ENCODE peak calls at places on chromosome 19, in nine cellular contexts. K is body of pancreas; T is lower lobe of right lung; F is tibial nerve; S is mammary epithelial cell; B is kidney; A is prostate gland; D is CD8-positive, alpha-beta T cell; W is cardiac fibroblast. G is an unnamed sample.

GRCh38 chr19:17938092-17938845 is 5.5 kb downstream of the CCDC124 start:
- DNase-seq in W (peak), K (peak), F (peak), A (peak), S (peak), D (peak), T (peak), B (peak), G (no peak)

GRCh38 chr19:47035127-47035494 is 13.3 kb downstream of the TMEM160 start:
- DNase-seq in S (no peak), F (no peak), K (no peak), A (no peak), B (no peak), D (no peak), W (no peak), T (no peak), G (no peak)

GRCh38 chr19:16373539-16373938 is 48.9 kb downstream of the KLF2 start:
- DNase-seq in T (no peak), B (peak), A (no peak), W (peak), F (peak), S (no peak), K (peak), D (no peak), G (no peak)

GRCh38 chr19:18915639-18916038 is 3.5 kb downstream of the COPE start:
- DNase-seq in K (peak), A (no peak), T (no peak), S (peak), F (no peak), W (peak), D (no peak), B (no peak), G (no peak)

GRCh38 chr19:17489392-17490030 is 19.2 kb downstream of the SLC27A1 start:
- DNase-seq in D (no peak), S (no peak), F (no peak), W (no peak), K (no peak), A (no peak), T (no peak), B (no peak), G (no peak)

GRCh38 chr19:46830864-46831263 is 19.8 kb downstream of the AP2S1 start:
- DNase-seq in S (no peak), T (no peak), F (no peak), B (no peak), D (no peak), A (no peak), K (no peak), W (no peak), G (no peak)

GRCh38 chr19:55098716-55099556 is 18.5 kb downstream of the PPP1R12C start:
- DNase-seq in T (no peak), D (no peak), K (no peak), W (no peak), F (no peak), B (no peak), S (no peak), A (no peak), G (no peak)

GRCh38 chr19:46697142-46697960 is 19.6 kb downstream of the PRKD2 start:
- DNase-seq in F (peak), K (peak), S (no peak), T (peak), W (peak), B (peak), A (peak), D (no peak), G (no peak)

GRCh38 chr19:342801-343421 is 1.7 kb downstream of the MIER2 start:
- DNase-seq in S (peak), W (peak), A (no peak), K (peak), F (peak), T (peak), B (no peak), D (no peak), G (no peak)

GRCh38 chr19:18093439-18094161 is 4.0 kb upstream of the MAST3 start:
- DNase-seq in F (no peak), D (no peak), B (no peak), W (no peak), K (peak), T (no peak), A (no peak), S (peak), G (no peak)

GRCh38 chr19:41476583-41476982 is 33.6 kb downstream of the ERICH4 start:
- DNase-seq in T (no peak), B (no peak), W (no peak), F (no peak), D (no peak), S (no peak), K (no peak), A (no peak), G (no peak)

GRCh38 chr19:49595819-49596404 is 4.9 kb downstream of the PRR12 start:
- DNase-seq in K (no peak), B (peak), S (no peak), W (no peak), T (no peak), D (no peak), A (no peak), F (no peak), G (no peak)

GRCh38 chr19:11254662-11255061 is 7.7 kb downstream of the DOCK6 start:
- DNase-seq in B (no peak), W (no peak), D (no peak), F (no peak), T (no peak), S (no peak), K (no peak), A (no peak), G (no peak)

GRCh38 chr19:17454579-17454978 is 6.1 kb upstream of the TMEM221 start:
- DNase-seq in S (no peak), T (no peak), A (no peak), D (no peak), W (no peak), F (no peak), K (no peak), B (no peak), G (no peak)

GRCh38 chr19:19176950-19177349 is 6.9 kb upstream of the MEF2B start:
- DNase-seq in A (no peak), F (no peak), B (no peak), W (no peak), S (no peak), T (no peak), K (no peak), D (no peak), G (no peak)

GRCh38 chr19:12484011-12484370 is 625 bp downstream of the ZNF709 start:
- DNase-seq in W (peak), A (no peak), D (no peak), S (no peak), B (no peak), K (no peak), T (no peak), F (no peak), G (no peak)

GRCh38 chr19:20423381-20424207 is 142.0 kb downstream of the ZNF737 start:
- DNase-seq in F (peak), K (peak), A (peak), T (peak), S (peak), W (peak), D (no peak), B (peak), G (no peak)

GRCh38 chr19:19064098-19064722 is 416 bp downstream of the SLC25A42 start:
- DNase-seq in F (no peak), D (no peak), K (peak), S (no peak), B (no peak), T (no peak), W (no peak), A (peak), G (no peak)

DNA sequence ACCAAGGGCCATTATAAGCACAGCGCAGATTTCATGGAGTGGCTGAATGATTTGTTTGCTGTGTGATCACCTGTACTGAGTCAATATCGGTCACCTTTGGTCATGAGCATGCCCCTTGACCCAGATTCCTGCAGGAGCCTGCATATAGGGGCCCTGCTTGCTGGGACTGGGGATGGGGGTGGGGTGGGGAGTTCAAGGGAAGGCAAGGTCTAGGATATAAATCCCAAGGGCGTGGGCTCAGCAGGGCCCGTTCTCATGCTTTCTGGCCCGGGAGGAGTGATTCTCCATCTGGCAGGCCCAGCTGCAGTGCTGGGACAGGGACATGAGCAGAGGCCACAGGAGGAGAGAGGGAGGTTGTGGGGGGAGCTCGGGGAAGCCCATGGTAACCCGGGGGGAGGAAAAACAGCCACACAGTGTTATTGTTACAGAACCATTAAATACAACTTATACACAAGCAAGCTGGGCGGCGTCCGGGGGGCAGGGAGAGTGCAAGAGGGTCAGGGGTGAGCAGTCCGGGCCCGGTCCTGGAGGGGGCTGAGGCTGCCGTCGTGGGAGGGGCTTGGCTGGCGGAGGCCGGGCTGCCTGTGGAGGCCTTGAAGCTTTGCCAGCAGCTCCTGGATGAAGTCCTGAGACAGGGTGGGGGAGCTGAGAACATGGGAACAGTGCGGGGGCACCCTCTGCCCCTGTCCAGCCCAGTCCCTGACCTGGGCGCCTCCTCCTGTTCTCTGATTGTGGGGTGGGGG is 5.2 kb downstream of the PPP1R14A start:
- DNase-seq in B (peak), F (peak), K (peak), D (no peak), T (peak), A (no peak), W (peak), S (no peak), G (no peak)
- H3K4me3 ChIP-seq in B (peak), F (no peak), K (no peak), D (no peak), T (peak), A (peak), W (no peak), S (peak), G (no peak)

GRCh38 chr19:44807652-44808462 is 1.0 kb upstream of the BCAM start:
- DNase-seq in B (peak), S (peak), D (no peak), K (peak), F (peak), A (peak), T (peak), W (peak), G (no peak)
- TF ChIP-seq CTCF in B (peak), S (no peak), D (no peak), K (peak), F (peak), A (peak), T (peak), W (peak), G (peak)

DNA sequence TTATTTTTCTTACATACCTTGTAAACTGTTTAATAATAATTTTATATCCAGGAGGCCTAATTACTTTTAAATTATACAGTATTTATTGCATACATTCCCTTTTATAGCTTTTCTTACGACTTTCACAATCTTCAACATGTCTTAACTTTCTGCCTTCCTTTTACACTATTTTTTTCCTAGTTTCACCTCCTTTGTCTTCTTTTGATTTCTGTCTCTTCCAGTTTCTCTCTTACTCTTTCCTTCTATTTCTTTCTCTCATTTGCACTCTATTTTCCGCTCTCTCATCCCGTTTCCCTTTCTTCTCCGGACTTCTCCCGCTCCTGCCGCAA is 11.5 kb downstream of the ZNF552 start:
- DNase-seq in S (no peak), A (no peak), T (no peak), D (no peak), F (no peak), K (no peak), W (no peak), B (no peak), G (no peak)
- H3K4me3 ChIP-seq in S (peak), A (peak), T (peak), D (peak), F (peak), K (peak), W (peak), B (peak), G (no peak)

DNA sequence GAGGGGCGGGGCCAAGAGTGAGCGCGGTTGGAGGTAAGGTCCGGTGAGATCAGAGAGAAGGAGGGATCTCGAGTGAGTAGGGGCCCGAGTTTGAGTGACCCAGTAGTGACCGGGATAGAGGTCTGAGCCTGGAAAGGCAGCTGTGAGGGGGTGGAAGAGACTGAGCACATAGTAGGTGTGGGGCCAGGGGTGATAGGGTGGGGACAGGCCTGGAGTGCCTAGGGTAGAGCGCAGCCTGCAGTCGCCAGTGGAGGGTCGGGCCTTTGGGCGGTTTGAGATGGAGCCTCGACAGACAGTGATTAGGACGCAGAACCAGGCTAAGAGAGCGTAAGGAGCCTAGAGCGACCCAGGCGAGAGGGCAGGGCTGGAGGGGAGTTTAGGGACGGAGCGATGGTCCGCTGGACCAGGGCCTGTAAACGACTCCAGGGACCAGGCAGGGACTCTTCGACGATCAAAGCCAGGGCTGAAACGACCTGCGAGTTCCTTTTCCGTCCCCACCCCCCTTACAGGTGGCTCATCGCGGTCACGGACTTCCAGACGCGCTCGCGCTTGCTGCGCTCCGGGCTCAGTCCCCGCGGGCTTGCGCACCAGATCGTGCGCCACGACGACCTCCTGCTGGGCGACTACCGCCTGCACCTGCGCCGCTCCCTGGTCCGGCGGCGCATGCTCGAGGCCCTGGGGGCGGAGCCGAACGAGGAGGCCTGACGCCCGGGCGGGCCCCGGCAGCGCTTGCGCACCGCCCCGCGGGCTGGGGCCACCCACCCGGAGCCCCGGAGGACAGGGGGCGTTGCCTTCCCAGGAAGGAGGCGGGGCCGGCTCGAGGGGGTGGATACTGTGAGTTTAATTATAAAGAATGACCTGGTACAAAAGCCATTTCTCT is 9.4 kb downstream of the C19orf81 start:
- DNase-seq in A (peak), B (peak), T (peak), F (peak), S (peak), W (peak), K (peak), D (peak), G (no peak)
- TF ChIP-seq CTCF in A (no peak), B (no peak), T (peak), F (no peak), S (no peak), W (no peak), K (no peak), D (no peak), G (no peak)

GRCh38 chr19:10096615-10096963 is 5.9 kb downstream of the ANGPTL6 start:
- DNase-seq in A (no peak), F (no peak), D (no peak), K (no peak), S (no peak), B (peak), W (no peak), T (no peak), G (no peak)

GRCh38 chr19:10092648-10093294 is 6.7 kb downstream of the SHFL start:
- DNase-seq in K (no peak), S (no peak), T (no peak), A (no peak), D (no peak), F (no peak), B (peak), W (no peak), G (no peak)

GRCh38 chr19:10093295-10094186 is 7.4 kb downstream of the SHFL start:
- DNase-seq in T (no peak), K (no peak), A (no peak), D (no peak), W (no peak), F (no peak), B (peak), S (no peak), G (no peak)

GRCh38 chr19:10095948-10096614 is 6.4 kb downstream of the ANGPTL6 start:
- DNase-seq in D (peak), W (peak), A (peak), S (peak), K (peak), F (peak), B (peak), T (peak), G (peak)

DNA sequence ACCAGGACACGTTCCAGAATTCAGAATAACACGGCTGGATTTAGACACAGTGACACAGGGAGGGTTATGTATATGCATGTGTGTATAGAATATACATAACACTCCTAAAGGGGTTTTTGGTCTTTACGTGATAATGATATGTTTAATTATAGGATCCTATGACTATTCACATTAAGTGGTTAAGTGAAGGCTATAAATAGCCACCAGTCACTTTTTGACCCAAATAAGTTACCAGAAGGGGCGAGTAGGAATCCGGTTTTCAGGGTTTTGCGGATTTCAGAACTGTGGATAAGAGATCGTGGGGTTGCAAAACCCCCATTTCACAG is 6.9 kb downstream of the ANGPTL6 start:
- DNase-seq in F (no peak), K (no peak), B (no peak), W (no peak), D (no peak), A (no peak), T (no peak), S (no peak), G (no peak)
- H3K4me3 ChIP-seq in F (peak), K (no peak), B (no peak), W (no peak), D (no peak), A (no peak), T (peak), S (peak), G (peak)